ENCODE peak calls at places on chromosomes 1 and 21, in six cellular contexts. D is MM.1S, I is DND-41, G is GM23338, T is fibroblast of lung, E is mammary epithelial cell. Y is an unnamed sample.

GRCh38 chr1:94438692-94439276 is 20.6 kb downstream of the ABCD3 start:
- DNase-seq in D (no peak), I (no peak), G (no peak), T (no peak), E (no peak), Y (peak)

GRCh38 chr1:37862330-37862729 is 2.9 kb upstream of the MTF1 start:
- DNase-seq in D (no peak), I (no peak), G (no peak), T (no peak), E (peak), Y (no peak)

GRCh38 chr21:32958288-32958992 is 67.3 kb upstream of the OLIG2 start:
- DNase-seq in D (no peak), I (no peak), G (peak), T (no peak), E (no peak), Y (no peak)

GRCh38 chr1:113903496-113904291 is 905 bp downstream of the AP4B1 start:
- DNase-seq in D (no peak), I (peak), G (no peak), T (peak), E (no peak), Y (peak)

GRCh38 chr1:191963286-191963685 is 195.0 kb upstream of the RGS18 start:
- DNase-seq in D (no peak), I (no peak), G (no peak), T (peak), E (no peak), Y (no peak)

GRCh38 chr1:32208891-32209309 is at the start of gene DCDC2B:
- DNase-seq in D (no peak), I (peak), G (peak), T (peak), E (peak), Y (peak)

GRCh38 chr1:118717893-118718292 is 270.2 kb downstream of the TBX15 start:
- DNase-seq in D (no peak), I (no peak), G (no peak), T (no peak), E (no peak), Y (peak)

GRCh38 chr1:11147371-11147770 is 41.8 kb upstream of the ANGPTL7 start:
- DNase-seq in D (no peak), I (no peak), G (no peak), T (no peak), E (peak), Y (peak)

GRCh38 chr1:202131956-202132821 is 9.5 kb downstream of the GPR37L1 start:
- DNase-seq in D (peak), I (no peak), G (peak), T (no peak), E (no peak), Y (no peak)

GRCh38 chr1:70415882-70416281 is 4.8 kb downstream of the CTH start:
- DNase-seq in D (no peak), I (no peak), G (no peak), T (no peak), E (no peak), Y (no peak)

GRCh38 chr1:70420320-70420719 is 9.3 kb downstream of the CTH start:
- DNase-seq in D (no peak), I (no peak), G (peak), T (no peak), E (no peak), Y (no peak)
- H3K4me2 ChIP-seq in D (no peak), I (no peak), G (no peak), T (no peak), E (no peak), Y (no peak)

GRCh38 chr1:195580988-195581387 is 1027.3 kb downstream of the KCNT2 start:
- DNase-seq in D (no peak), I (no peak), G (peak), T (no peak), E (no peak), Y (peak)
- H2AFZ ChIP-seq in D (no peak), I (no peak), G (no peak), T (no peak), E (no peak), Y (no peak)

DNA sequence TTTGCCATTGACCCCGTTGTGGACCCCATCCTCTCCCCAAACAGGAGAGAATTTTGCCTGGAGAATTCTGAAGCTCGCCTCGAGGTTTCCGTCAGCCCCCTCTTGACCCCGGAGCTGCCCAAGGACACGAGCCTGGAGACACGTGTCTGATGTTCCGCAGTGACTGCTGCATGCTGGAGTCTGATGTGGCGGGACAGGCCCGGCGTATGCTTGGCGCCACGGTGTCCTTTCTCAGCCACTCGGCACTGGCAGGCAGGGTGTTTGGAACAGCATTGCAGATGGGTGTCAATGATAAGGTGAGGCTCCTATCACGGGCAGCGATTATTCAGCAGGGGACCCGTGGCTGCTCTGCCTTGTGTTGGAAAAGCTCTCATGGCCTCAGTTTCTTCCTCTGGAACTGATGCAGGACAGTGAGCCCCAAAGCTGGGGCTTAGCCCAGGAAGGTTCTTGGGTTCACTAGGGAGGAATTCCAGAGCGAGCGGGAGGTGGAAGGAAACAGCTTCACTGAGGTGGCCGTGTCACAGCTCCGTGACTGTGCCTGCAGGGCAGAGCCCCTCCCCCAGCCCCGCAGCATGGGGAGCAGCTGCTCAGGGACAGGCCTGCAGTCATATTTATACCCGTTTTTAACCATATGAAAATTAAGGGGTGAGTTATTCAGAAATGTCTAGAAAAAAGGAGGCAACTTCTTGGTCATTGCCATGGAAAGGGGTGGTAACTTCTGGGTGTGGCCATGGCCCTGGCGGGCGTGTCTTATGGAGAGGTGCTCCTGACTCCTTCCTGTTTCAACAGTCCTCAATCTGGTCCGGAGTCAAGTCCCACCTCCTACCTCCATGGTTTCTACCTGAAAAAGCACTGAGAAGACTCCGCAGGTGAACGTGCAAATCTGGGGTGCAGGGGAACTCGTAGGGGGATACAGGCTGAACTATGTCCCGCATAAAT is 123.4 kb downstream of the SIK1 start:
- DNase-seq in D (no peak), I (no peak), G (no peak), T (no peak), E (no peak), Y (no peak)
- H3K4me2 ChIP-seq in D (no peak), I (no peak), G (no peak), T (no peak), E (no peak), Y (no peak)

GRCh38 chr1:211675230-211676105 is at the start of gene NEK2:
- DNase-seq in D (peak), I (peak), G (peak), T (peak), E (peak), Y (peak)
- H2AFZ ChIP-seq in D (peak), I (peak), G (peak), T (peak), E (peak), Y (peak)

GRCh38 chr1:238681451-238681850 is 704.9 kb upstream of the CHRM3 start:
- DNase-seq in D (no peak), I (no peak), G (no peak), T (no peak), E (no peak), Y (no peak)
- H3K4me2 ChIP-seq in D (no peak), I (no peak), G (no peak), T (no peak), E (no peak), Y (no peak)

DNA sequence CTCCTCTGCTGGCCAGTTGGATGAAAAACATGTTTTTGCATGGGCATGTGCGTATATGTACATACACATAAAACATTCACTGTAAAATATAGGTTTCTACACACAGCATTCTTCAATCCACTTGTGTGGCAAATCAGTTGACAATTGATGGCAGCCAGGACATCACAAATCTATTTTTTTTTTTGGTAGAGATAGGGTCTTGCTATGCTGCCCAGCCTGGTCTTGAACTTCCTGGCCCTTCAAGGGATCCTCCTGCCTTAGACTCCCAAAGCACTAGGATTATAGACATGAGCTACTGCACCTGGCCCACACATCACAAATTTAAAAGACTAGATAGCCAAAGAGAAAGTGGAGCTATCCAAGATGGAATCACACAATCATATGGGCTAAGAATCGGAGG is 39.6 kb downstream of the ARHGEF11 start:
- DNase-seq in D (no peak), I (no peak), G (no peak), T (no peak), E (no peak), Y (no peak)
- H2AFZ ChIP-seq in D (no peak), I (no peak), G (no peak), T (no peak), E (no peak), Y (no peak)

DNA sequence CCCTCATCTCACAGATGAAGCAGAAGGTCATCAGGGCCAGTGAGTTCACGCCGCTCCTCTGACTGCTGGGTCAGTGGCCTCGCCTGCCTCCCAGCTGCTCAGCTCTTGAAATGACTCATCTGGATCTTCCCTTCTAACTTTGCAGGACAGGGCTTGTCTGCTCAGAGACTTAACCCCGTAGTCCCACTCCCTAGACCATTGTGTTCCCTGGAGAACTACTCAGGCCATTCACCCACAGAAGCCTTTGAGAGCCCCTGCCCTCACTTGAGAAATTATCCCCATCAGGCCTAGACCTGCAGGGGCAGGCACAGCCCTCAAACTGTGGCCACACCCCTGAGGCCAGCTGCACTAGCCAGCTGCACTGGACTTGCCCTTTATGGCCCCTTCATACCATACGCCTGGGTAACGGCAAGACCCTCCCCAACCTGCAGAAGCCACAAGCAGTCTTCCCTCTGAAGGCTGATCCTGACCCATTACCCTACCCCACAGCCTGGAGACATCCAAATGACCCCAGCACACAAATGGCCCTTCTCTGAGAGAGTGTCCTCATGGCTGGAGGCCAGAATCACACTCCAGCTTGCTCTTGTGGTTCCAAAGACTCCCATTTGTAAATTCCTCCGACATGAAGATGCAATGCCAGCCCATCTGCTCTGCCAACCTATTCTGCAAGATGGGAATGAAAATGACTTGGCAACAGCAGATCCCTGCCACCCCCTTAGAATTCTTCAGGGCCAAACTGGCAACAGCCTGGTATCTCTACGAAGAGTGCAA is 33.2 kb downstream of the RCSD1 start:
- DNase-seq in D (no peak), I (no peak), G (no peak), T (peak), E (peak), Y (peak)
- H3K4me2 ChIP-seq in D (no peak), I (no peak), G (no peak), T (peak), E (peak), Y (peak)

GRCh38 chr1:1115136-1115829 is 606 bp downstream of the C1orf159 start:
- DNase-seq in D (no peak), I (no peak), G (no peak), T (no peak), E (peak), Y (peak)
- H2AFZ ChIP-seq in D (peak), I (peak), G (no peak), T (no peak), E (peak), Y (peak)